ENCODE peak calls at places on chromosomes 13 and 19, in four cellular contexts. One of them, this sample, is unnamed.

GRCh38 chr19:23799321-23799720 is 40.6 kb upstream of the ZNF681 start:
- DNase-seq in fibroblast of lung: no peak
- DNase-seq in AG04450: no peak
- DNase-seq in mammary epithelial cell: no peak
- DNase-seq in this sample: no peak

GRCh38 chr19:3186377-3186688 is 603 bp downstream of the NCLN start:
- DNase-seq in fibroblast of lung: no peak
- DNase-seq in AG04450: no peak
- DNase-seq in mammary epithelial cell: peak
- DNase-seq in this sample: no peak

GRCh38 chr13:112803422-112803821 is 113.6 kb downstream of the ATP11A start:
- DNase-seq in fibroblast of lung: no peak
- DNase-seq in AG04450: no peak
- DNase-seq in mammary epithelial cell: no peak
- DNase-seq in this sample: no peak

GRCh38 chr19:38544569-38545315 is 73.0 kb downstream of the MAP4K1 start:
- DNase-seq in fibroblast of lung: peak
- DNase-seq in AG04450: peak
- DNase-seq in mammary epithelial cell: no peak
- DNase-seq in this sample: no peak

GRCh38 chr19:33671211-33671610 is 49.5 kb downstream of the CHST8 start:
- DNase-seq in fibroblast of lung: no peak
- DNase-seq in AG04450: no peak
- DNase-seq in mammary epithelial cell: no peak
- DNase-seq in this sample: no peak

GRCh38 chr13:107291875-107292274 is 723.9 kb upstream of the ARGLU1 start:
- DNase-seq in fibroblast of lung: no peak
- DNase-seq in AG04450: no peak
- DNase-seq in mammary epithelial cell: no peak
- DNase-seq in this sample: no peak

GRCh38 chr13:100506600-100507422 is 81.8 kb downstream of the GGACT start:
- DNase-seq in fibroblast of lung: no peak
- DNase-seq in AG04450: no peak
- DNase-seq in mammary epithelial cell: no peak
- DNase-seq in this sample: no peak

GRCh38 chr13:27279506-27279905 is 8.9 kb downstream of the RASL11A start:
- DNase-seq in fibroblast of lung: no peak
- DNase-seq in AG04450: no peak
- DNase-seq in mammary epithelial cell: no peak
- DNase-seq in this sample: no peak

GRCh38 chr13:99165753-99166587 is 34.7 kb upstream of the UBAC2 start:
- DNase-seq in fibroblast of lung: no peak
- DNase-seq in AG04450: no peak
- DNase-seq in mammary epithelial cell: no peak
- DNase-seq in this sample: no peak

GRCh38 chr13:106348032-106348431 is 187.4 kb downstream of the EFNB2 start:
- DNase-seq in fibroblast of lung: peak
- DNase-seq in AG04450: no peak
- DNase-seq in mammary epithelial cell: peak
- DNase-seq in this sample: peak

GRCh38 chr13:42696191-42696590 is 85.2 kb upstream of the FAM216B start:
- DNase-seq in fibroblast of lung: peak
- DNase-seq in AG04450: peak
- DNase-seq in mammary epithelial cell: peak
- DNase-seq in this sample: peak

GRCh38 chr19:41399091-41399490 is 1.5 kb downstream of the BCKDHA start:
- DNase-seq in fibroblast of lung: no peak
- DNase-seq in AG04450: no peak
- DNase-seq in mammary epithelial cell: no peak
- DNase-seq in this sample: no peak

GRCh38 chr19:58000677-58001076 is 1.9 kb downstream of the ZNF606 start:
- DNase-seq in fibroblast of lung: no peak
- DNase-seq in AG04450: no peak
- DNase-seq in mammary epithelial cell: no peak
- DNase-seq in this sample: no peak
- H3K4me3 ChIP-seq in fibroblast of lung: no peak
- H3K4me3 ChIP-seq in AG04450: no peak
- H3K4me3 ChIP-seq in mammary epithelial cell: no peak
- H3K4me3 ChIP-seq in this sample: no peak

GRCh38 chr13:110344320-110344719 is 37.2 kb downstream of the COL4A2 start:
- DNase-seq in fibroblast of lung: no peak
- DNase-seq in AG04450: no peak
- DNase-seq in mammary epithelial cell: no peak
- DNase-seq in this sample: no peak

GRCh38 chr13:110341445-110342247 is 34.6 kb downstream of the COL4A2 start:
- DNase-seq in fibroblast of lung: peak
- DNase-seq in AG04450: no peak
- DNase-seq in mammary epithelial cell: no peak
- DNase-seq in this sample: peak

GRCh38 chr13:110343241-110343865 is 36.3 kb downstream of the COL4A2 start:
- DNase-seq in fibroblast of lung: peak
- DNase-seq in AG04450: no peak
- DNase-seq in mammary epithelial cell: peak
- DNase-seq in this sample: no peak

GRCh38 chr13:110340812-110341444 is 33.8 kb downstream of the COL4A2 start:
- DNase-seq in fibroblast of lung: peak
- DNase-seq in AG04450: no peak
- DNase-seq in mammary epithelial cell: peak
- DNase-seq in this sample: peak

GRCh38 chr13:110342474-110342873 is 35.4 kb downstream of the COL4A2 start:
- DNase-seq in fibroblast of lung: no peak
- DNase-seq in AG04450: no peak
- DNase-seq in mammary epithelial cell: no peak
- DNase-seq in this sample: no peak
- H3K27ac ChIP-seq in fibroblast of lung: no peak
- H3K27ac ChIP-seq in AG04450: no peak
- H3K27ac ChIP-seq in mammary epithelial cell: peak
- H3K27ac ChIP-seq in this sample: peak

GRCh38 chr19:5828661-5829566 is 10.6 kb downstream of the FUT6 start:
- DNase-seq in fibroblast of lung: no peak
- DNase-seq in AG04450: no peak
- DNase-seq in mammary epithelial cell: no peak
- DNase-seq in this sample: no peak
- TF ChIP-seq CTCF in fibroblast of lung: no peak
- TF ChIP-seq CTCF in AG04450: no peak
- TF ChIP-seq CTCF in mammary epithelial cell: no peak
- TF ChIP-seq CTCF in this sample: no peak

GRCh38 chr19:17255150-17255621 is 9.4 kb downstream of the USHBP1 start:
- DNase-seq in fibroblast of lung: no peak
- DNase-seq in AG04450: no peak
- DNase-seq in mammary epithelial cell: no peak
- DNase-seq in this sample: no peak
- H3K4me3 ChIP-seq in fibroblast of lung: no peak
- H3K4me3 ChIP-seq in AG04450: no peak
- H3K4me3 ChIP-seq in mammary epithelial cell: no peak
- H3K4me3 ChIP-seq in this sample: no peak

GRCh38 chr13:52158629-52159158 is 703 bp downstream of the NEK3 start:
- DNase-seq in fibroblast of lung: peak
- DNase-seq in AG04450: no peak
- DNase-seq in mammary epithelial cell: peak
- DNase-seq in this sample: peak
- H3K27ac ChIP-seq in fibroblast of lung: peak
- H3K27ac ChIP-seq in AG04450: peak
- H3K27ac ChIP-seq in mammary epithelial cell: peak
- H3K27ac ChIP-seq in this sample: peak

GRCh38 chr13:102141625-102142472 is 260.0 kb downstream of the FGF14 start:
- DNase-seq in fibroblast of lung: peak
- DNase-seq in AG04450: no peak
- DNase-seq in mammary epithelial cell: no peak
- DNase-seq in this sample: no peak
- TF ChIP-seq CTCF in fibroblast of lung: peak
- TF ChIP-seq CTCF in AG04450: peak
- TF ChIP-seq CTCF in mammary epithelial cell: peak
- TF ChIP-seq CTCF in this sample: peak

DNA sequence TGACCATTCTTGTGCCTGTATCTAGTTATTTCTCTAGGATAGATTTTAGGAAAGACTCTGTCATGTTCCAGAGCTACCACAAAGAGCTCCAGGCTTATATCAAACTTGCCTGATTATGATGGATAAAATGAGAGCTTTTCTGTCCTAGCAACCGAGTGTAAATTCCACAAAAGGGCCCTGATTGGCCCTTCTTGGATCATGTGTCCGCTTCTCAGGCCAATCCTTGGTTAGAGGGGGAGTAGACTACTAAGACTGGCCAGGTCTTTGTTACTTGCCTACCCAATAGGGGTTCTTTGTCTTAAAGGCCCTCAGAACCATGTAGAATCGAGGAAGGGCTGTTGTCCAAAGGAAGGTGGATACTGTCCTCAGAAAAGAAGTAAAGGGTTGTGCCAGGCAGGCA is 2.4 kb downstream of the DHX34 start:
- DNase-seq in fibroblast of lung: peak
- DNase-seq in AG04450: no peak
- DNase-seq in mammary epithelial cell: peak
- DNase-seq in this sample: peak
- H3K4me3 ChIP-seq in fibroblast of lung: no peak
- H3K4me3 ChIP-seq in AG04450: no peak
- H3K4me3 ChIP-seq in mammary epithelial cell: no peak
- H3K4me3 ChIP-seq in this sample: no peak

GRCh38 chr19:27885361-27885760 is 1327.6 kb downstream of the UQCRFS1 start:
- DNase-seq in fibroblast of lung: no peak
- DNase-seq in AG04450: no peak
- DNase-seq in mammary epithelial cell: no peak
- DNase-seq in this sample: no peak

GRCh38 chr19:27876489-27876888 is 1336.5 kb downstream of the UQCRFS1 start:
- DNase-seq in fibroblast of lung: no peak
- DNase-seq in AG04450: no peak
- DNase-seq in mammary epithelial cell: no peak
- DNase-seq in this sample: no peak

GRCh38 chr19:27884376-27884775 is 1328.6 kb downstream of the UQCRFS1 start:
- DNase-seq in fibroblast of lung: no peak
- DNase-seq in AG04450: no peak
- DNase-seq in mammary epithelial cell: no peak
- DNase-seq in this sample: no peak

DNA sequence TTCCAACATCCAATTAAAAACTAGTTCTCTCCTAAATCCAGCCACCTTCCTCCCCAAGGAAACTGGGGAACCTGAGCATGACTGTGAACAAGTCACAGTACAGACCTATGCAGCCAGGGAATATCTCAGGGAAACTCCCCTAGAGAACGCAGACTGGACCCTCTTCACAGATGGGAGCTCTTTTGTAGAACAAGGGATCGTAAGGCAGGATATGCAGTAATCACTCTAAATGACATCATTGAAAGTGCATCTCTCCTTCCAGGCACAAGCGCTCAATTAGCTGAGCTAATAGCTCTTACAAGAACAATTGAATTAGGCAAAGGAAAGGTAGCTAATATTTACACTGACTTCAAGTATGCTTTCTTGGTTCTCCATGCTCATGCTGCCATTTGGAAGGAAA is 1331.7 kb downstream of the UQCRFS1 start:
- DNase-seq in fibroblast of lung: no peak
- DNase-seq in AG04450: no peak
- DNase-seq in mammary epithelial cell: no peak
- DNase-seq in this sample: no peak
- H3K27ac ChIP-seq in fibroblast of lung: no peak
- H3K27ac ChIP-seq in AG04450: no peak
- H3K27ac ChIP-seq in mammary epithelial cell: no peak
- H3K27ac ChIP-seq in this sample: no peak

DNA sequence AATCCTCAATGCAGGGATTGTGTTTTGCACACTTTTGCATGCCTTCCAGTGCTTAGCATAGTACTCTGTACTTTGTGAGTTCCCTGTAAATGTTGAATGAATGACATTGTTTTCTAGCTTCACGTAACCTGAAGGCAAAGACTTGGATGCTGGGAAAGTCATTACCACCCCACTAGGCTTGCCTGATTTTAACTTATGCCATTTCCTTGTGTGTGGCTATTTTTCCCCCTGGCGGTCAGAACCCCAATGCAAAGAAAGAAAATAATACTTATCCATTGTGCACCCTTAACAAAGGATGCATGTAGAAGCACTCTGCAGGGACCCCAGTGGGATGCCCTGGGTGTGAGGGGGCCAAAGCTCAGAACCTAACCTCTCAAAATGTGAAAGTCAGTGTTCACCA is 1.2 kb upstream of the ENOX1 start:
- DNase-seq in fibroblast of lung: peak
- DNase-seq in AG04450: no peak
- DNase-seq in mammary epithelial cell: no peak
- DNase-seq in this sample: peak
- TF ChIP-seq CTCF in fibroblast of lung: peak
- TF ChIP-seq CTCF in AG04450: peak
- TF ChIP-seq CTCF in mammary epithelial cell: peak
- TF ChIP-seq CTCF in this sample: peak

GRCh38 chr13:77323858-77324257 is 3.0 kb downstream of the MYCBP2 start:
- DNase-seq in fibroblast of lung: peak
- DNase-seq in AG04450: no peak
- DNase-seq in mammary epithelial cell: no peak
- DNase-seq in this sample: no peak
- H3K4me3 ChIP-seq in fibroblast of lung: no peak
- H3K4me3 ChIP-seq in AG04450: no peak
- H3K4me3 ChIP-seq in mammary epithelial cell: no peak
- H3K4me3 ChIP-seq in this sample: no peak